ENCODE peak calls at places on chromosomes 5 and 9, in eight cellular contexts. One of them, this sample, is unnamed.

GRCh38 chr5:157518963-157519362 is 56.6 kb downstream of the ADAM19 start:
- DNase-seq in esophagus squamous epithelium: no peak
- DNase-seq in IMR-90: no peak
- DNase-seq in mucosa of descending colon: no peak
- DNase-seq in fibroblast of lung: no peak
- DNase-seq in CD8-positive, alpha-beta T cell: no peak
- DNase-seq in sigmoid colon: no peak
- DNase-seq in uterus: no peak
- DNase-seq in this sample: no peak

GRCh38 chr5:159038907-159039306 is 60.8 kb downstream of the EBF1 start:
- DNase-seq in mucosa of descending colon: no peak
- DNase-seq in esophagus squamous epithelium: no peak
- DNase-seq in sigmoid colon: no peak
- DNase-seq in fibroblast of lung: peak; percentile 93
- DNase-seq in CD8-positive, alpha-beta T cell: no peak
- DNase-seq in uterus: no peak
- DNase-seq in IMR-90: peak; percentile 90
- DNase-seq in this sample: no peak

GRCh38 chr9:109447329-109448076 is 50.6 kb downstream of the PTPN3 start:
- DNase-seq in sigmoid colon: no peak
- DNase-seq in esophagus squamous epithelium: no peak
- DNase-seq in CD8-positive, alpha-beta T cell: no peak
- DNase-seq in mucosa of descending colon: no peak
- DNase-seq in uterus: no peak
- DNase-seq in fibroblast of lung: no peak
- DNase-seq in IMR-90: no peak
- DNase-seq in this sample: no peak

GRCh38 chr5:165829504-165829903 is 2324.1 kb downstream of the MAT2B start:
- DNase-seq in CD8-positive, alpha-beta T cell: no peak
- DNase-seq in esophagus squamous epithelium: no peak
- DNase-seq in sigmoid colon: no peak
- DNase-seq in uterus: no peak
- DNase-seq in IMR-90: no peak
- DNase-seq in fibroblast of lung: no peak
- DNase-seq in mucosa of descending colon: no peak
- DNase-seq in this sample: no peak

GRCh38 chr5:157469687-157470086 is 9.7 kb downstream of the NIPAL4 start:
- DNase-seq in uterus: no peak
- DNase-seq in esophagus squamous epithelium: no peak
- DNase-seq in CD8-positive, alpha-beta T cell: no peak
- DNase-seq in fibroblast of lung: no peak
- DNase-seq in IMR-90: no peak
- DNase-seq in mucosa of descending colon: no peak
- DNase-seq in sigmoid colon: no peak
- DNase-seq in this sample: no peak

GRCh38 chr5:129541648-129542251 is 81.7 kb downstream of the ADAMTS19 start:
- DNase-seq in IMR-90: peak; percentile 9
- DNase-seq in esophagus squamous epithelium: no peak
- DNase-seq in fibroblast of lung: peak; percentile 4
- DNase-seq in sigmoid colon: no peak
- DNase-seq in uterus: no peak
- DNase-seq in CD8-positive, alpha-beta T cell: no peak
- DNase-seq in mucosa of descending colon: no peak
- DNase-seq in this sample: no peak

GRCh38 chr9:93231121-93231694 is 47.3 kb downstream of the WNK2 start:
- DNase-seq in mucosa of descending colon: peak; percentile 77
- DNase-seq in IMR-90: no peak
- DNase-seq in fibroblast of lung: no peak
- DNase-seq in CD8-positive, alpha-beta T cell: no peak
- DNase-seq in esophagus squamous epithelium: no peak
- DNase-seq in uterus: no peak
- DNase-seq in sigmoid colon: no peak
- DNase-seq in this sample: no peak

GRCh38 chr9:108212179-108212578 is 643.6 kb downstream of the ACTL7B start:
- DNase-seq in uterus: no peak
- DNase-seq in mucosa of descending colon: no peak
- DNase-seq in IMR-90: no peak
- DNase-seq in esophagus squamous epithelium: no peak
- DNase-seq in sigmoid colon: no peak
- DNase-seq in CD8-positive, alpha-beta T cell: no peak
- DNase-seq in fibroblast of lung: no peak
- DNase-seq in this sample: no peak

GRCh38 chr5:140258873-140259272 is 44.0 kb downstream of the PFDN1 start:
- DNase-seq in fibroblast of lung: no peak
- DNase-seq in sigmoid colon: no peak
- DNase-seq in IMR-90: no peak
- DNase-seq in esophagus squamous epithelium: no peak
- DNase-seq in CD8-positive, alpha-beta T cell: no peak
- DNase-seq in mucosa of descending colon: no peak
- DNase-seq in uterus: no peak
- DNase-seq in this sample: no peak

GRCh38 chr5:128703322-128703721 is 165.3 kb upstream of the FBN2 start:
- DNase-seq in uterus: no peak
- DNase-seq in sigmoid colon: no peak
- DNase-seq in esophagus squamous epithelium: no peak
- DNase-seq in mucosa of descending colon: no peak
- DNase-seq in fibroblast of lung: no peak
- DNase-seq in IMR-90: no peak
- DNase-seq in CD8-positive, alpha-beta T cell: no peak
- DNase-seq in this sample: no peak

GRCh38 chr5:154712518-154713437 is 42.4 kb upstream of the LARP1 start:
- DNase-seq in esophagus squamous epithelium: no peak
- DNase-seq in CD8-positive, alpha-beta T cell: no peak
- DNase-seq in fibroblast of lung: no peak
- DNase-seq in sigmoid colon: peak; percentile 56
- DNase-seq in uterus: no peak
- DNase-seq in mucosa of descending colon: peak; percentile 82
- DNase-seq in IMR-90: no peak
- DNase-seq in this sample: peak; percentile 80

GRCh38 chr9:134025606-134026541 is 593 bp downstream of the BRD3OS start:
- DNase-seq in fibroblast of lung: peak; percentile 45
- DNase-seq in esophagus squamous epithelium: peak; percentile 26
- DNase-seq in CD8-positive, alpha-beta T cell: peak; percentile 51
- DNase-seq in mucosa of descending colon: peak; percentile 67
- DNase-seq in uterus: peak; percentile 46
- DNase-seq in sigmoid colon: peak; percentile 78
- DNase-seq in IMR-90: peak; percentile 41
- DNase-seq in this sample: no peak

GRCh38 chr9:133734600-133735414 is 3.3 kb downstream of the SARDH start:
- DNase-seq in CD8-positive, alpha-beta T cell: no peak
- DNase-seq in sigmoid colon: peak; percentile 58
- DNase-seq in esophagus squamous epithelium: no peak
- DNase-seq in fibroblast of lung: no peak
- DNase-seq in IMR-90: no peak
- DNase-seq in uterus: no peak
- DNase-seq in mucosa of descending colon: no peak
- DNase-seq in this sample: peak; percentile 55

GRCh38 chr5:100903036-100903887 is at the start of gene ST8SIA4:
- DNase-seq in IMR-90: peak; percentile 33
- DNase-seq in esophagus squamous epithelium: peak; percentile 83
- DNase-seq in sigmoid colon: peak; percentile 83
- DNase-seq in uterus: peak; percentile 65
- DNase-seq in fibroblast of lung: peak; percentile 69
- DNase-seq in mucosa of descending colon: peak; percentile 83
- DNase-seq in CD8-positive, alpha-beta T cell: peak; percentile 95
- DNase-seq in this sample: peak; percentile 92

GRCh38 chr9:124849801-124850200 is 3.5 kb upstream of the WDR38 start:
- DNase-seq in CD8-positive, alpha-beta T cell: no peak
- DNase-seq in esophagus squamous epithelium: no peak
- DNase-seq in mucosa of descending colon: no peak
- DNase-seq in fibroblast of lung: peak; percentile 79
- DNase-seq in uterus: no peak
- DNase-seq in IMR-90: peak; percentile 82
- DNase-seq in sigmoid colon: peak; percentile 70
- DNase-seq in this sample: peak; percentile 19

GRCh38 chr9:21965401-21965951 is 28.7 kb downstream of the CDKN2A start:
- DNase-seq in IMR-90: peak; percentile 77
- DNase-seq in esophagus squamous epithelium: no peak
- DNase-seq in mucosa of descending colon: peak; percentile 76
- DNase-seq in fibroblast of lung: peak; percentile 67
- DNase-seq in uterus: no peak
- DNase-seq in sigmoid colon: peak; percentile 70
- DNase-seq in CD8-positive, alpha-beta T cell: peak; percentile 36
- DNase-seq in this sample: peak; percentile 80

GRCh38 chr5:141392429-141393198 is at the start of gene PCDHGA8:
- DNase-seq in mucosa of descending colon: no peak
- DNase-seq in IMR-90: peak; percentile 49
- DNase-seq in fibroblast of lung: peak; percentile 31
- DNase-seq in uterus: no peak
- DNase-seq in esophagus squamous epithelium: no peak
- DNase-seq in CD8-positive, alpha-beta T cell: no peak
- DNase-seq in sigmoid colon: no peak
- DNase-seq in this sample: no peak
- H3K9me3 ChIP-seq in mucosa of descending colon: peaks cover 77% of the 10 kb centered on the region
- H3K9me3 ChIP-seq in IMR-90: peaks cover 51% of the 10 kb centered on the region
- H3K9me3 ChIP-seq in fibroblast of lung: peaks cover 4% of the 10 kb centered on the region
- H3K9me3 ChIP-seq in uterus: peaks cover 82% of the 10 kb centered on the region
- H3K9me3 ChIP-seq in esophagus squamous epithelium: peaks cover 96% of the 10 kb centered on the region
- H3K9me3 ChIP-seq in CD8-positive, alpha-beta T cell: peaks cover 11% of the 10 kb centered on the region
- H3K9me3 ChIP-seq in sigmoid colon: peaks cover 36% of the 10 kb centered on the region
- H3K9me3 ChIP-seq in this sample: peaks cover 68% of the 10 kb centered on the region

DNA sequence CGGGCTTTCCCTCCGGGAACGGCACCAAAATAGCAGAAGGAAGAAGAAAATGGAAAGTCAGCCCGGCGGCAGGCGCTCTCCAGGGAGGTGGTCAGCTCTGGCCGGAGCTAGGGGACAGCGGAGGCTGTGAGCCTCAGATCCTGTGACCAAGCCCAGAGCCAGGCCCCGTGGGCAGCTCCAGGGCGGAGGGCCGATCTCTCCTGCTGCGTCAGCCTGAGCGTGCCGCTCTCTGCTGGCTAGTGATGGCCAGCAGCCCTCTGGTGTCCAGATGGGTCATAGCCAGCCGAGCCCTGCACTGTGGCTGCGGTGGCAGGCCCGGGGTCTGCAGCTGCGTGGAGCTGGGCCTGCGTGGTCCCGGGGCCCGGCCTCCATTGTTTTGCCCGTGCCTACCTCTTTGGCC is 16.9 kb upstream of the NRARP start:
- DNase-seq in CD8-positive, alpha-beta T cell: no peak
- DNase-seq in mucosa of descending colon: peak; percentile 32
- DNase-seq in fibroblast of lung: no peak
- DNase-seq in IMR-90: peak; percentile 5
- DNase-seq in esophagus squamous epithelium: no peak
- DNase-seq in sigmoid colon: peak; percentile 61
- DNase-seq in uterus: peak; percentile 31
- DNase-seq in this sample: peak; percentile 84
- H3K4me1 ChIP-seq in CD8-positive, alpha-beta T cell: peaks cover 13% of the 10 kb centered on the region
- H3K4me1 ChIP-seq in mucosa of descending colon: peaks cover 14% of the 10 kb centered on the region
- H3K4me1 ChIP-seq in fibroblast of lung: no peaks in the 10 kb centered on the region
- H3K4me1 ChIP-seq in IMR-90: peaks cover 2% of the 10 kb centered on the region
- H3K4me1 ChIP-seq in esophagus squamous epithelium: peaks cover 63% of the 10 kb centered on the region
- H3K4me1 ChIP-seq in sigmoid colon: peaks cover 15% of the 10 kb centered on the region
- H3K4me1 ChIP-seq in uterus: no peaks in the 10 kb centered on the region
- H3K4me1 ChIP-seq in this sample: peaks cover 7% of the 10 kb centered on the region

GRCh38 chr5:98750693-98751092 is 22.8 kb upstream of the RGMB start:
- DNase-seq in IMR-90: no peak
- DNase-seq in fibroblast of lung: no peak
- DNase-seq in uterus: no peak
- DNase-seq in CD8-positive, alpha-beta T cell: no peak
- DNase-seq in mucosa of descending colon: no peak
- DNase-seq in sigmoid colon: no peak
- DNase-seq in esophagus squamous epithelium: no peak
- DNase-seq in this sample: no peak
- TF ChIP-seq CTCF in IMR-90: peak; percentile 11
- TF ChIP-seq CTCF in fibroblast of lung: peak; percentile 36
- TF ChIP-seq CTCF in uterus: no peak
- TF ChIP-seq CTCF in CD8-positive, alpha-beta T cell: peak; percentile 23
- TF ChIP-seq CTCF in mucosa of descending colon: no peak
- TF ChIP-seq CTCF in sigmoid colon: no peak
- TF ChIP-seq CTCF in esophagus squamous epithelium: peak; percentile 53
- TF ChIP-seq CTCF in this sample: no peak

DNA sequence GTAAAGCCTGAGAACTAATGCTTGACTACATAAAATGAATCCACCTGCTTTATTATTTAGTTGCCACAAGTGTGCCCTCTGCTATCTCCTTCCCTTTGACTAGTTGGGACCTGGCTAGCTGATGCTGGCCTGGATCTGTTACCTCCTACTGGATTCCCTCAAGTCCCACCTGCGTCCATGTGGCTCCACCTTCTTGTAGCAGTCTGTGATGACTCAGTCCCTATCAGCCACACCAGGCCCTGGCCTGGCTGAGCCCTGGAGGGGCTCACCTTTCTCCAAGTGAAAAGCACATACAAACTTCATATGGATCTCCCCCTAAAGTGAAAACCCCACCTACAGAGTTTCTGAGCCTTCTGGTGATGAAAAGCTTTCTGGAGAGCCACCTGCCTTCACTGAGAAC is 611.4 kb downstream of the SEMA5A start:
- DNase-seq in uterus: no peak
- DNase-seq in fibroblast of lung: no peak
- DNase-seq in CD8-positive, alpha-beta T cell: no peak
- DNase-seq in esophagus squamous epithelium: no peak
- DNase-seq in mucosa of descending colon: no peak
- DNase-seq in IMR-90: no peak
- DNase-seq in sigmoid colon: no peak
- DNase-seq in this sample: no peak
- H3K9me3 ChIP-seq in uterus: no peaks in the 10 kb centered on the region
- H3K9me3 ChIP-seq in fibroblast of lung: no peaks in the 10 kb centered on the region
- H3K9me3 ChIP-seq in CD8-positive, alpha-beta T cell: no peaks in the 10 kb centered on the region
- H3K9me3 ChIP-seq in esophagus squamous epithelium: no peaks in the 10 kb centered on the region
- H3K9me3 ChIP-seq in mucosa of descending colon: peaks cover 3% of the 10 kb centered on the region
- H3K9me3 ChIP-seq in IMR-90: no peaks in the 10 kb centered on the region
- H3K9me3 ChIP-seq in sigmoid colon: no peaks in the 10 kb centered on the region
- H3K9me3 ChIP-seq in this sample: no peaks in the 10 kb centered on the region

DNA sequence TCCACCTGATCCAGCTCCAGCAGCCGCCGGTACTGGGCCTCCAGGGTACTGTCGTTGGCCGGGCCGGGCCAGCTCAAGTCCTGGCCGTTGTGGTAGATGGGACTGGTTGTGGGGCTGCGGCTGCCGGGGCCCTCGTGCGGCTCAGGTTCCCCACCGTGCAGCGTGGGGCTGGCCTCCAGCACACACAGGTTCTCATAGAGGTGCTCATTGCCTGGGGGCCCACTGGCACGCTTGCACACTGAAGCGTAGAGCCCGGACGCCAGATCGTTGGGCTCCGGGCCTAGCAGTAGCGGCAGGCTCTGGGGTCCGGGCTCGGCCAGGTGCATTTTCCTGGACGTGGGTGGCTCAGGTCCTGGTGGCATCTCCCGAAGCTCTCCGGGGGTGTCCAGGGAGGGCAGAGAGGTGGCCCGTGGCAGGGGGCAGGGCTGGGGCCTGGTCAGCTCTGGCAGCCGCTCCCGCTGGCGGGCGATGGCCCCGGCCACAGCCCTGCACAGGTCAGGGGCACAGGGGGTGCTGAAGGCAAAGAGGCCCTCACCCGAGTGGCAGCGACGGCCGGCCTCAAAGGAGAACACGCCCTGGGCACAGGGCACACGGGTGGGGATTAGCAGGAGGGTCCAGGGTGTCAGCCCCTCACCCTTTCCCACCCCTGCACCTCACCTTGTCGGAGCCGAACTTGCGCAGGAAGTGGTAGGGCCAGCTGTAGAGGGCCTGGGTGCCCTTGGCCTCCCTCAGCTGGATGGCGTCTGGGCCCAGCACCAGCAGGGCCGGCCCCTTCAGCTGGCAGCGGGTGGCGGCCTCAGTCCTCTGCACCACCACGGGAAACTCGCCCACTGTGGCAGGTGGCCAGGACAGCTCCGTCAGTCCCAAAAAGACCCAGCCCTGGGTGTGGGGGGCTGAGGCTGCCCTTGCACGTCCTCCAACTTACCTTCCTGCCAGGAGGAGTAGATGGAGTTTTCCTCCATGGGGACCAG is 5.3 kb downstream of the DOK3 start:
- DNase-seq in uterus: no peak
- DNase-seq in mucosa of descending colon: no peak
- DNase-seq in IMR-90: no peak
- DNase-seq in CD8-positive, alpha-beta T cell: no peak
- DNase-seq in fibroblast of lung: no peak
- DNase-seq in sigmoid colon: no peak
- DNase-seq in esophagus squamous epithelium: no peak
- DNase-seq in this sample: no peak
- H3K4me1 ChIP-seq in uterus: no peaks in the 10 kb centered on the region
- H3K4me1 ChIP-seq in mucosa of descending colon: no peaks in the 10 kb centered on the region
- H3K4me1 ChIP-seq in IMR-90: peaks cover 10% of the 10 kb centered on the region
- H3K4me1 ChIP-seq in CD8-positive, alpha-beta T cell: peaks cover 4% of the 10 kb centered on the region
- H3K4me1 ChIP-seq in fibroblast of lung: peaks cover 11% of the 10 kb centered on the region
- H3K4me1 ChIP-seq in sigmoid colon: peaks cover 8% of the 10 kb centered on the region
- H3K4me1 ChIP-seq in esophagus squamous epithelium: peaks cover 30% of the 10 kb centered on the region
- H3K4me1 ChIP-seq in this sample: no peaks in the 10 kb centered on the region

This sample was measured in kidney.